ENCODE peak calls at places on chromosomes 1 and 21, in nine cellular contexts. U is Calu3; Y is GM20000; E is NCI-H510A treated with DMSO at 0.1 percent for 48 hours; X is A549; L is IMR-90; O is WTC11; Q is T-cell; W is stimulated activated CD8-positive, alpha-beta memory T cell treated with anti-CD3 and anti-CD28 coated beads, Interleukin-4, amount 100 ng/mL, for 4 hours. C is an unnamed sample.

GRCh38 chr1:222618001-222618879 is at the start of gene MIA3:
- DNase-seq in U (peak), W (peak), E (peak), Y (peak), X (no peak), Q (peak), O (peak), L (peak), C (no peak)

GRCh38 chr1:179083031-179083345 is 1.1 kb downstream of the TOR3A start:
- DNase-seq in W (no peak), L (peak), U (no peak), X (no peak), Y (peak), E (no peak), O (no peak), Q (no peak), C (no peak)

GRCh38 chr1:100746542-100746932 is 27.0 kb downstream of the VCAM1 start:
- DNase-seq in E (no peak), Q (no peak), U (no peak), W (no peak), Y (no peak), L (no peak), X (no peak), O (no peak), C (no peak)

GRCh38 chr1:181141431-181141910 is 53.0 kb downstream of the IER5 start:
- DNase-seq in Q (no peak), O (no peak), E (no peak), W (peak), U (peak), Y (no peak), L (peak), X (peak), C (peak)

GRCh38 chr1:8813016-8813763 is 4.2 kb downstream of the RERE start:
- DNase-seq in U (no peak), O (no peak), Q (no peak), W (no peak), E (no peak), Y (no peak), L (peak), X (no peak), C (no peak)

GRCh38 chr21:28454978-28455600 is 537.6 kb downstream of the LTN1 start:
- DNase-seq in W (no peak), X (no peak), O (no peak), L (peak), E (no peak), Y (no peak), U (no peak), Q (no peak), C (no peak)

GRCh38 chr1:171769171-171769570 is 12.3 kb upstream of the METTL13 start:
- DNase-seq in Y (no peak), L (no peak), E (no peak), O (no peak), X (no peak), Q (no peak), W (no peak), U (no peak), C (no peak)

GRCh38 chr1:98870959-98871903 is 133.4 kb downstream of the PLPPR5 start:
- DNase-seq in Y (peak), L (no peak), X (no peak), U (peak), E (no peak), Q (peak), O (no peak), W (no peak), C (no peak)

GRCh38 chr1:157966034-157966671 is 27.3 kb upstream of the KIRREL1 start:
- DNase-seq in U (peak), X (peak), W (no peak), Y (no peak), O (no peak), Q (no peak), L (peak), E (no peak), C (no peak)

GRCh38 chr1:173914366-173914871 is 2.7 kb downstream of the SERPINC1 start:
- DNase-seq in L (peak), O (peak), Q (no peak), W (no peak), E (peak), U (peak), X (peak), Y (peak), C (no peak)

GRCh38 chr1:158087320-158087927 is 93.3 kb upstream of the CD1D start:
- DNase-seq in L (peak), Y (peak), Q (no peak), E (peak), W (no peak), U (peak), O (peak), X (peak), C (peak)

GRCh38 chr1:235821361-235821981 is 45.2 kb downstream of the LYST start:
- DNase-seq in Y (no peak), Q (no peak), W (no peak), E (no peak), X (no peak), L (peak), U (no peak), O (no peak), C (no peak)

GRCh38 chr1:111912116-111912515 is 77.4 kb downstream of the KCND3 start:
- DNase-seq in O (no peak), Y (no peak), E (no peak), L (peak), U (no peak), Q (no peak), X (no peak), W (no peak), C (no peak)

GRCh38 chr1:143698016-143698415 is 273.8 kb downstream of the FAM72C start:
- DNase-seq in W (no peak), Y (no peak), E (no peak), Q (no peak), U (peak), L (no peak), O (peak), X (peak), C (no peak)

GRCh38 chr1:167797005-167797404 is 75.2 kb downstream of the MPZL1 start:
- DNase-seq in W (no peak), E (no peak), L (peak), U (peak), O (peak), Y (no peak), X (peak), Q (no peak), C (peak)